ENCODE peak calls at places on chromosomes 11 and 22, in five cellular contexts. W is HCT116, T is H1, A is K562, V is GM12878. S is an unnamed sample.

GRCh38 chr11:68649851-68650555 is 34.3 kb upstream of the GAL start:
- DNase-seq in W (no peak), T (no peak), A (no peak), V (no peak), S (no peak)

GRCh38 chr11:32839308-32839707 is 9.6 kb downstream of the PRRG4 start:
- DNase-seq in W (no peak), T (no peak), A (no peak), V (no peak), S (no peak)

GRCh38 chr22:28923826-28924732 is 40.7 kb downstream of the ZNRF3 start:
- DNase-seq in W (peak; percentile 55), T (no peak), A (no peak), V (no peak), S (peak; percentile 98)

GRCh38 chr11:35305670-35306382 is 113.5 kb downstream of the SLC1A2 start:
- DNase-seq in W (peak; percentile 13), T (peak; percentile 53), A (peak; percentile 51), V (no peak), S (peak; percentile 12)

GRCh38 chr11:19218801-19219460 is 17.1 kb upstream of the CSRP3 start:
- DNase-seq in W (no peak), T (no peak), A (peak; percentile 31), V (no peak), S (no peak)

GRCh38 chr11:8709002-8709672 is 26.5 kb downstream of the RPL27A start:
- DNase-seq in W (no peak), T (no peak), A (no peak), V (no peak), S (no peak)

GRCh38 chr11:44550123-44550522 is 15.3 kb upstream of the CD82 start:
- DNase-seq in W (no peak), T (no peak), A (peak; percentile 38), V (no peak), S (no peak)

GRCh38 chr22:31650391-31650790 is 11.6 kb downstream of the PISD start:
- DNase-seq in W (no peak), T (no peak), A (no peak), V (no peak), S (no peak)

GRCh38 chr11:24457985-24458384 is 38.9 kb upstream of the LUZP2 start:
- DNase-seq in W (no peak), T (no peak), A (no peak), V (no peak), S (no peak)

GRCh38 chr11:91495837-91496236 is 728.8 kb upstream of the FAT3 start:
- DNase-seq in W (no peak), T (no peak), A (no peak), V (no peak), S (no peak)

GRCh38 chr22:39520874-39521857 is 804 bp downstream of the ATF4 start:
- DNase-seq in W (no peak), T (peak; percentile 66), A (peak; percentile 84), V (no peak), S (no peak)

GRCh38 chr11:74288161-74288560 is 23.3 kb downstream of the P4HA3 start:
- DNase-seq in W (no peak), T (no peak), A (peak; percentile 29), V (no peak), S (no peak)

GRCh38 chr11:108592591-108593213 is 866 bp downstream of the EXPH5 start:
- DNase-seq in W (no peak), T (peak; percentile 56), A (peak; percentile 62), V (no peak), S (no peak)

GRCh38 chr11:110479070-110479444 is 49.3 kb downstream of the FDX1 start:
- DNase-seq in W (no peak), T (no peak), A (no peak), V (no peak), S (no peak)

GRCh38 chr22:33654173-33654890 is 265.9 kb downstream of the LARGE1 start:
- DNase-seq in W (no peak), T (no peak), A (no peak), V (no peak), S (no peak)

GRCh38 chr11:8309862-8310261 is 46.2 kb upstream of the LMO1 start:
- DNase-seq in W (no peak), T (no peak), A (no peak), V (no peak), S (no peak)

GRCh38 chr11:69707156-69707555 is 3.3 kb upstream of the FGF19 start:
- DNase-seq in W (no peak), T (no peak), A (no peak), V (no peak), S (no peak)

GRCh38 chr11:107988397-107989158 is 20.1 kb upstream of the CUL5 start:
- DNase-seq in W (no peak), T (no peak), A (no peak), V (peak; percentile 25), S (no peak)

GRCh38 chr11:13668102-13668956 is at the start of gene FAR1:
- DNase-seq in W (peak; percentile 95), T (peak; percentile 93), A (peak; percentile 97), V (peak; percentile 95), S (no peak)
- TF ChIP-seq CTCF in W (peak; percentile 51), T (peak; percentile 57), A (peak; percentile 70), V (peak; percentile 79), S (no peak)

GRCh38 chr11:71951741-71952310 is 23.0 kb downstream of the RNF121 start:
- DNase-seq in W (no peak), T (no peak), A (no peak), V (no peak), S (no peak)

GRCh38 chr11:71948314-71949027 is 19.6 kb downstream of the RNF121 start:
- DNase-seq in W (no peak), T (no peak), A (peak; percentile 79), V (no peak), S (peak; percentile 75)

GRCh38 chr11:71946144-71946571 is 17.3 kb downstream of the RNF121 start:
- DNase-seq in W (no peak), T (no peak), A (no peak), V (no peak), S (peak; percentile 22)

GRCh38 chr11:71947498-71947897 is 18.7 kb downstream of the RNF121 start:
- DNase-seq in W (no peak), T (no peak), A (peak; percentile 25), V (no peak), S (peak; percentile 98)

DNA sequence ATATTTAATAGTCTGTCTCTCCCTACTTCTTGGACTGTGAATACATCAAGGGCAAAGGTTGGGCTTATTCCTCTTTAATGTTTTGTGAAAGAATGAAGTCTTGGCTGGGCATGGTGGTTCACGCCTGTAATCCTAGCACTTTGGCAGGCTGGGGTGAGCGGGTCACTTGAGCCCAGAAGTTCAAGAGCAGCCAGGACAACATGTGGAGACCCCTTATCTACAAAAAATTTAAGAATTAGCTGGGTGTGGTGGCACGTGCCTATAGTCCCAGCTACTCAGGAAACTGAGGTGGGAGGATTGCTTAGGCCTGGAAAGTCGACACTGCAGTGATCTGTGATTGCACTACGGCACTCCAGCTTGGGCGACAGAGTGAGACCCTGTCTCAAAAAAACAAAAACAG is 20.2 kb downstream of the RNF121 start:
- DNase-seq in W (no peak), T (no peak), A (no peak), V (no peak), S (no peak)
- TF ChIP-seq YY1 in W (no peak), T (no peak), A (no peak), V (no peak), S (no peak)

GRCh38 chr22:21937821-21938070 is 14.9 kb downstream of the PPM1F start:
- DNase-seq in W (no peak), T (no peak), A (no peak), V (no peak), S (no peak)

GRCh38 chr22:21938906-21939305 is 13.7 kb downstream of the PPM1F start:
- DNase-seq in W (no peak), T (no peak), A (no peak), V (no peak), S (no peak)

GRCh38 chr22:21938071-21938822 is 14.4 kb downstream of the PPM1F start:
- DNase-seq in W (peak; percentile 69), T (peak; percentile 99), A (peak; percentile 100), V (peak; percentile 62), S (peak; percentile 83)

GRCh38 chr22:21936151-21936778 is 16.4 kb downstream of the PPM1F start:
- DNase-seq in W (no peak), T (no peak), A (peak; percentile 57), V (no peak), S (no peak)

GRCh38 chr22:21937041-21937820 is 15.4 kb downstream of the PPM1F start:
- DNase-seq in W (no peak), T (no peak), A (no peak), V (no peak), S (no peak)
- TF ChIP-seq ZNF274 in W (no peak), T (no peak), A (no peak), V (no peak), S (no peak)

DNA sequence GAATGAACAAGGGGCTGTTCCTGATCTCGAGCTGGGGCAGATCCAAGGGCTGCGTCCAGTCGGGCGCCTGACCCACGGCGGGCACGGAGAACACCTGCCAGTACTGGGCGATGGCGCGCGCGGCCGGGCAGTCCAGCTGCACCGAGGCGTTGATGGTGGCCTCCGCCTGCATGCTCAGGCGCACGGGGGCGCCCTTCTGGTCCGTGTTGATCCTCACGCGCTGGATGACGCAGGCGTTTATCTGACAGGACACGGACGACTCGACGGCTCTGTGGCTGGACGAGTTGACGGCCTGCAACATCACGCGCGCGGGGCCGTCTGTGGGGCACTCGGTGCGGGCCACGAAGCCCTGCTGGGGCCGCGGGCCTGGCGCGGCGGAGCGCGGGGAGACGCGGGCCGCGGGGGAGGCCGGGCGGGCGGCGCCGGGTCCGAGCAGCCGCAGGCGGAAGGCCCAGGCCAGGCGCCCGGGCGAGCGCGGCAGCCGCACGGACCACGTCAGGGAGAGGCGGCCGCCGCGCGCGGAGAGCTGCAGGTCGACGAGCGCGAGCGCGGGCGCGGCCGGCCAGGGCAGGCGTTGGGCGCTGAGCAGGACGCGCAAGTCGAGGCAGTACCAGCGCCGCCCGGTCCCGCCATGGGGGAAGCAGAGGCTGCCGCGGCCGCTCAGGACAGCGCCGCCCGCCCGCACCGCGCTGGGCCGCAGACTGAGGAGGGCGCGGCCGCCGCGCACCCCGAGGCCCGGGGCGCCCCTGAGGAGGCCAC is 515 bp downstream of the PKDREJ start:
- DNase-seq in W (no peak), T (peak; percentile 90), A (no peak), V (no peak), S (no peak)
- TF ChIP-seq CTCF in W (no peak), T (peak; percentile 66), A (no peak), V (peak; percentile 3), S (no peak)

GRCh38 chr22:50308986-50309600 is 1.6 kb upstream of the PLXNB2 start:
- DNase-seq in W (no peak), T (no peak), A (no peak), V (no peak), S (no peak)
- TF ChIP-seq YY1 in W (no peak), T (no peak), A (no peak), V (no peak), S (no peak)

GRCh38 chr11:13009921-13010736 is 1.0 kb downstream of the RASSF10 start:
- DNase-seq in W (no peak), T (peak; percentile 84), A (no peak), V (no peak), S (no peak)
- TF ChIP-seq ZNF274 in W (no peak), T (no peak), A (no peak), V (no peak), S (no peak)

S was measured in HepG2.